ENCODE peak calls at places on chromosomes 6 and 20, in six cellular contexts. One of them, this sample, is unnamed.

GRCh38 chr6:13398421-13398994 is 70.2 kb upstream of the TBC1D7 start:
- DNase-seq in transverse colon: no peak
- DNase-seq in right lobe of liver: no peak
- DNase-seq in endothelial cell of umbilical vein: no peak
- DNase-seq in body of pancreas: no peak
- DNase-seq in HCT116: no peak
- DNase-seq in this sample: no peak

GRCh38 chr6:56297022-56297995 is 49.9 kb upstream of the COL21A1 start:
- DNase-seq in transverse colon: no peak
- DNase-seq in right lobe of liver: no peak
- DNase-seq in endothelial cell of umbilical vein: peak; percentile 39
- DNase-seq in body of pancreas: no peak
- DNase-seq in HCT116: no peak
- DNase-seq in this sample: no peak

GRCh38 chr6:104186836-104187235 is 672.9 kb downstream of the HACE1 start:
- DNase-seq in transverse colon: no peak
- DNase-seq in right lobe of liver: no peak
- DNase-seq in endothelial cell of umbilical vein: no peak
- DNase-seq in body of pancreas: no peak
- DNase-seq in HCT116: no peak
- DNase-seq in this sample: no peak

GRCh38 chr20:9878096-9878495 is 39.2 kb upstream of the PAK5 start:
- DNase-seq in transverse colon: no peak
- DNase-seq in right lobe of liver: no peak
- DNase-seq in endothelial cell of umbilical vein: no peak
- DNase-seq in body of pancreas: no peak
- DNase-seq in HCT116: no peak
- DNase-seq in this sample: no peak

GRCh38 chr6:161134550-161135298 is 139.1 kb downstream of the AGPAT4 start:
- DNase-seq in transverse colon: no peak
- DNase-seq in right lobe of liver: no peak
- DNase-seq in endothelial cell of umbilical vein: no peak
- DNase-seq in body of pancreas: no peak
- DNase-seq in HCT116: no peak
- DNase-seq in this sample: no peak

GRCh38 chr6:40419377-40419776 is 167.8 kb downstream of the LRFN2 start:
- DNase-seq in transverse colon: no peak
- DNase-seq in right lobe of liver: no peak
- DNase-seq in endothelial cell of umbilical vein: no peak
- DNase-seq in body of pancreas: no peak
- DNase-seq in HCT116: no peak
- DNase-seq in this sample: no peak

GRCh38 chr6:107660839-107661238 is 163.3 kb downstream of the SCML4 start:
- DNase-seq in transverse colon: no peak
- DNase-seq in right lobe of liver: no peak
- DNase-seq in endothelial cell of umbilical vein: no peak
- DNase-seq in body of pancreas: peak; percentile 41
- DNase-seq in HCT116: peak; percentile 29
- DNase-seq in this sample: no peak

GRCh38 chr6:168871535-168872106 is 382.0 kb downstream of the THBS2 start:
- DNase-seq in transverse colon: no peak
- DNase-seq in right lobe of liver: no peak
- DNase-seq in endothelial cell of umbilical vein: no peak
- DNase-seq in body of pancreas: peak; percentile 48
- DNase-seq in HCT116: no peak
- DNase-seq in this sample: no peak

GRCh38 chr20:58553841-58554240 is 38.6 kb upstream of the APCDD1L start:
- DNase-seq in transverse colon: no peak
- DNase-seq in right lobe of liver: no peak
- DNase-seq in endothelial cell of umbilical vein: no peak
- DNase-seq in body of pancreas: no peak
- DNase-seq in HCT116: no peak
- DNase-seq in this sample: no peak

GRCh38 chr6:141467881-141468280 is 664.8 kb upstream of the GJE1 start:
- DNase-seq in transverse colon: no peak
- DNase-seq in right lobe of liver: no peak
- DNase-seq in endothelial cell of umbilical vein: no peak
- DNase-seq in body of pancreas: no peak
- DNase-seq in HCT116: no peak
- DNase-seq in this sample: no peak

GRCh38 chr6:64074981-64075380 is 439.4 kb downstream of the PHF3 start:
- DNase-seq in transverse colon: no peak
- DNase-seq in right lobe of liver: no peak
- DNase-seq in endothelial cell of umbilical vein: no peak
- DNase-seq in body of pancreas: no peak
- DNase-seq in HCT116: no peak
- DNase-seq in this sample: no peak

GRCh38 chr6:124029535-124029934 is 225.9 kb downstream of the NKAIN2 start:
- DNase-seq in transverse colon: no peak
- DNase-seq in right lobe of liver: no peak
- DNase-seq in endothelial cell of umbilical vein: no peak
- DNase-seq in body of pancreas: no peak
- DNase-seq in HCT116: no peak
- DNase-seq in this sample: no peak

GRCh38 chr6:89145962-89146747 is at the start of gene PM20D2:
- DNase-seq in transverse colon: peak; percentile 77
- DNase-seq in right lobe of liver: peak; percentile 86
- DNase-seq in endothelial cell of umbilical vein: peak; percentile 63
- DNase-seq in body of pancreas: peak; percentile 84
- DNase-seq in HCT116: peak; percentile 48
- DNase-seq in this sample: peak; percentile 82

GRCh38 chr6:12490904-12491571 is 200.9 kb downstream of the EDN1 start:
- DNase-seq in transverse colon: no peak
- DNase-seq in right lobe of liver: no peak
- DNase-seq in endothelial cell of umbilical vein: peak; percentile 96
- DNase-seq in body of pancreas: no peak
- DNase-seq in HCT116: no peak
- DNase-seq in this sample: peak; percentile 22

GRCh38 chr6:160337301-160337700 is 10.9 kb upstream of the SLC22A3 start:
- DNase-seq in transverse colon: no peak
- DNase-seq in right lobe of liver: no peak
- DNase-seq in endothelial cell of umbilical vein: no peak
- DNase-seq in body of pancreas: no peak
- DNase-seq in HCT116: no peak
- DNase-seq in this sample: peak; percentile 19

GRCh38 chr20:3760980-3761379 is 6.6 kb downstream of the ADISSP start:
- DNase-seq in transverse colon: no peak
- DNase-seq in right lobe of liver: no peak
- DNase-seq in endothelial cell of umbilical vein: no peak
- DNase-seq in body of pancreas: no peak
- DNase-seq in HCT116: no peak
- DNase-seq in this sample: no peak

GRCh38 chr20:45445805-45446562 is 23.6 kb upstream of the WFDC2 start:
- DNase-seq in transverse colon: peak; percentile 57
- DNase-seq in right lobe of liver: no peak
- DNase-seq in endothelial cell of umbilical vein: no peak
- DNase-seq in body of pancreas: peak; percentile 23
- DNase-seq in HCT116: peak; percentile 45
- DNase-seq in this sample: peak; percentile 45

GRCh38 chr6:104940881-104941693 is 15.8 kb upstream of the LIN28B start:
- DNase-seq in transverse colon: no peak
- DNase-seq in right lobe of liver: peak; percentile 34
- DNase-seq in endothelial cell of umbilical vein: peak; percentile 33
- DNase-seq in body of pancreas: peak; percentile 16
- DNase-seq in HCT116: no peak
- DNase-seq in this sample: no peak

GRCh38 chr6:26552205-26552604 is 14.0 kb downstream of the HMGN4 start:
- DNase-seq in transverse colon: no peak
- DNase-seq in right lobe of liver: no peak
- DNase-seq in endothelial cell of umbilical vein: no peak
- DNase-seq in body of pancreas: no peak
- DNase-seq in HCT116: no peak
- DNase-seq in this sample: no peak

DNA sequence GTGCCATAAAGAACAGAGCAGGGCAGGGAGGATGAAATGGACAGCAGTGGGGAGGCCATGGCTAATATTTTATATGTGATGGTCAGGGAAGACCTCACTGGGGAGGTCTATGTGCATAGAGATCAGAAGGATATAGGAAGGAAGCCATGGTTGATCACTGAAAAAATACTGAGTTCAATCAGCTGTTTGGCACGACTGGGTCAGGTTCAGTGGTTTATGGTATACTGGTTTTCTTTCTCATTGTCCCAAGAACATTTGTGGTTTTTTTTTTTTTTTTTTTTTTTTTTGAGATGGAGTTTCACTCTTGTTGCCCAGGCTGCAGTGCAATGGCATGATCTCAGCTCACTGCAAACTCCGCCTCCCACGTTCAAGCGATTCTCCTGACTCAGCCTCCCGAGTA is 78.3 kb upstream of the TIAM2 start:
- DNase-seq in transverse colon: no peak
- DNase-seq in right lobe of liver: no peak
- DNase-seq in endothelial cell of umbilical vein: no peak
- DNase-seq in body of pancreas: no peak
- DNase-seq in HCT116: no peak
- DNase-seq in this sample: no peak
- TF ChIP-seq POLR2A in transverse colon: no peak
- TF ChIP-seq POLR2A in right lobe of liver: no peak
- TF ChIP-seq POLR2A in endothelial cell of umbilical vein: no peak
- TF ChIP-seq POLR2A in body of pancreas: no peak
- TF ChIP-seq POLR2A in HCT116: no peak
- TF ChIP-seq POLR2A in this sample: no peak

GRCh38 chr6:156613996-156614395 is 163.2 kb upstream of the ARID1B start:
- DNase-seq in transverse colon: no peak
- DNase-seq in right lobe of liver: no peak
- DNase-seq in endothelial cell of umbilical vein: no peak
- DNase-seq in body of pancreas: no peak
- DNase-seq in HCT116: no peak
- DNase-seq in this sample: no peak

GRCh38 chr6:156618600-156619205 is 158.5 kb upstream of the ARID1B start:
- DNase-seq in transverse colon: no peak
- DNase-seq in right lobe of liver: no peak
- DNase-seq in endothelial cell of umbilical vein: no peak
- DNase-seq in body of pancreas: no peak
- DNase-seq in HCT116: no peak
- DNase-seq in this sample: no peak

GRCh38 chr6:156612361-156612760 is 164.8 kb upstream of the ARID1B start:
- DNase-seq in transverse colon: no peak
- DNase-seq in right lobe of liver: no peak
- DNase-seq in endothelial cell of umbilical vein: no peak
- DNase-seq in body of pancreas: no peak
- DNase-seq in HCT116: no peak
- DNase-seq in this sample: no peak

GRCh38 chr6:156617376-156617775 is 159.8 kb upstream of the ARID1B start:
- DNase-seq in transverse colon: peak; percentile 82
- DNase-seq in right lobe of liver: no peak
- DNase-seq in endothelial cell of umbilical vein: peak; percentile 32
- DNase-seq in body of pancreas: peak; percentile 57
- DNase-seq in HCT116: no peak
- DNase-seq in this sample: no peak

GRCh38 chr6:156616495-156616894 is 160.7 kb upstream of the ARID1B start:
- DNase-seq in transverse colon: no peak
- DNase-seq in right lobe of liver: no peak
- DNase-seq in endothelial cell of umbilical vein: no peak
- DNase-seq in body of pancreas: no peak
- DNase-seq in HCT116: no peak
- DNase-seq in this sample: no peak
- TF ChIP-seq POLR2A in transverse colon: no peak
- TF ChIP-seq POLR2A in right lobe of liver: no peak
- TF ChIP-seq POLR2A in endothelial cell of umbilical vein: no peak
- TF ChIP-seq POLR2A in body of pancreas: no peak
- TF ChIP-seq POLR2A in HCT116: no peak
- TF ChIP-seq POLR2A in this sample: no peak

DNA sequence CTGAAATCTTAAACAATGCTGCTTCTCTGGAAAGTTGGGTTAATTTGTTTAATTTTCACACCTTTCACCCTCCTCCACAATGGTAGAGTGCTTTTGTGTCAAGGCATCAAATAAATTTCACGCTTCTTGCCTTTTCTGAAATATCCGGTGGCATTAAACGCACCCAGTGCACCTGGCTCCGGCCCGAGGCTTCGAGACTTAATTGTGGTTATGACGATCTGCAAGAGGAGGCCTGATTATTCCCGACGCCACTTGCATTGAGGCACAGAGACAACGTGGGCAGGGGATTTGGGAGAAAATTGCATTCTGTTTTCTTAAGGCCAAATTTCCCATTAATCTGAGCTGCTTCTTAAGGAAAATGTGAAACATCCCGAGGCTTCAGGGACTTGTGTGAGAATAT is 152.2 kb downstream of the CDH4 start:
- DNase-seq in transverse colon: no peak
- DNase-seq in right lobe of liver: no peak
- DNase-seq in endothelial cell of umbilical vein: no peak
- DNase-seq in body of pancreas: no peak
- DNase-seq in HCT116: no peak
- DNase-seq in this sample: no peak
- TF ChIP-seq POLR2A in transverse colon: no peak
- TF ChIP-seq POLR2A in right lobe of liver: no peak
- TF ChIP-seq POLR2A in endothelial cell of umbilical vein: no peak
- TF ChIP-seq POLR2A in body of pancreas: no peak
- TF ChIP-seq POLR2A in HCT116: no peak
- TF ChIP-seq POLR2A in this sample: no peak

GRCh38 chr6:4017058-4017457 is 61.9 kb downstream of the FAM217A start:
- DNase-seq in transverse colon: no peak
- DNase-seq in right lobe of liver: no peak
- DNase-seq in endothelial cell of umbilical vein: no peak
- DNase-seq in body of pancreas: no peak
- DNase-seq in HCT116: no peak
- DNase-seq in this sample: no peak

GRCh38 chr6:4020822-4021132 is 58.2 kb downstream of the FAM217A start:
- DNase-seq in transverse colon: no peak
- DNase-seq in right lobe of liver: no peak
- DNase-seq in endothelial cell of umbilical vein: no peak
- DNase-seq in body of pancreas: no peak
- DNase-seq in HCT116: no peak
- DNase-seq in this sample: no peak

GRCh38 chr6:4021133-4021861 is 57.6 kb downstream of the FAM217A start:
- DNase-seq in transverse colon: peak; percentile 96
- DNase-seq in right lobe of liver: peak; percentile 96
- DNase-seq in endothelial cell of umbilical vein: peak; percentile 98
- DNase-seq in body of pancreas: peak; percentile 96
- DNase-seq in HCT116: peak; percentile 95
- DNase-seq in this sample: peak; percentile 79

GRCh38 chr6:4017847-4018193 is 61.1 kb downstream of the FAM217A start:
- DNase-seq in transverse colon: no peak
- DNase-seq in right lobe of liver: no peak
- DNase-seq in endothelial cell of umbilical vein: peak; percentile 82
- DNase-seq in body of pancreas: no peak
- DNase-seq in HCT116: peak; percentile 28
- DNase-seq in this sample: peak; percentile 4

GRCh38 chr6:4018194-4019111 is 60.5 kb downstream of the FAM217A start:
- DNase-seq in transverse colon: peak; percentile 96
- DNase-seq in right lobe of liver: peak; percentile 97
- DNase-seq in endothelial cell of umbilical vein: peak; percentile 94
- DNase-seq in body of pancreas: peak; percentile 95
- DNase-seq in HCT116: peak; percentile 94
- DNase-seq in this sample: peak; percentile 76
- TF ChIP-seq POLR2A in transverse colon: peak; percentile 91
- TF ChIP-seq POLR2A in right lobe of liver: peak; percentile 88
- TF ChIP-seq POLR2A in endothelial cell of umbilical vein: peak; percentile 84
- TF ChIP-seq POLR2A in body of pancreas: peak; percentile 93
- TF ChIP-seq POLR2A in HCT116: no peak
- TF ChIP-seq POLR2A in this sample: peak; percentile 71

GRCh38 chr20:35735828-35736470 is 6.1 kb downstream of the RBM39 start:
- DNase-seq in transverse colon: no peak
- DNase-seq in right lobe of liver: no peak
- DNase-seq in endothelial cell of umbilical vein: no peak
- DNase-seq in body of pancreas: no peak
- DNase-seq in HCT116: no peak
- DNase-seq in this sample: no peak
- TF ChIP-seq POLR2A in transverse colon: no peak
- TF ChIP-seq POLR2A in right lobe of liver: no peak
- TF ChIP-seq POLR2A in endothelial cell of umbilical vein: no peak
- TF ChIP-seq POLR2A in body of pancreas: no peak
- TF ChIP-seq POLR2A in HCT116: no peak
- TF ChIP-seq POLR2A in this sample: no peak

GRCh38 chr6:8108031-8108660 is 5.8 kb upstream of the EEF1E1 start:
- DNase-seq in transverse colon: no peak
- DNase-seq in right lobe of liver: no peak
- DNase-seq in endothelial cell of umbilical vein: peak; percentile 97
- DNase-seq in body of pancreas: no peak
- DNase-seq in HCT116: peak; percentile 27
- DNase-seq in this sample: peak; percentile 72
- TF ChIP-seq POLR2A in transverse colon: no peak
- TF ChIP-seq POLR2A in right lobe of liver: no peak
- TF ChIP-seq POLR2A in endothelial cell of umbilical vein: no peak
- TF ChIP-seq POLR2A in body of pancreas: no peak
- TF ChIP-seq POLR2A in HCT116: no peak
- TF ChIP-seq POLR2A in this sample: no peak